ENCODE peak calls at places on chromosome 11, in four cellular contexts. One of them, this sample, is unnamed.

GRCh38 chr11:71504526-71504925 is 22.5 kb upstream of the KRTAP5-7 start:
- DNase-seq in lower lobe of right lung: no peak
- DNase-seq in right lobe of liver: peak; percentile 30
- DNase-seq in central memory CD4-positive, alpha-beta T cell: no peak
- DNase-seq in this sample: no peak

GRCh38 chr11:84420261-84420660 is 1134.1 kb upstream of the CCDC90B start:
- DNase-seq in lower lobe of right lung: no peak
- DNase-seq in right lobe of liver: no peak
- DNase-seq in central memory CD4-positive, alpha-beta T cell: no peak
- DNase-seq in this sample: no peak

GRCh38 chr11:45543808-45544422 is 121.5 kb downstream of the CHST1 start:
- DNase-seq in lower lobe of right lung: no peak
- DNase-seq in right lobe of liver: no peak
- DNase-seq in central memory CD4-positive, alpha-beta T cell: no peak
- DNase-seq in this sample: peak; percentile 47

GRCh38 chr11:46099973-46100335 is 21.3 kb downstream of the PHF21A start:
- DNase-seq in lower lobe of right lung: no peak
- DNase-seq in right lobe of liver: no peak
- DNase-seq in central memory CD4-positive, alpha-beta T cell: no peak
- DNase-seq in this sample: no peak

GRCh38 chr11:120712862-120713770 is 201.6 kb downstream of the GRIK4 start:
- DNase-seq in lower lobe of right lung: no peak
- DNase-seq in right lobe of liver: no peak
- DNase-seq in central memory CD4-positive, alpha-beta T cell: no peak
- DNase-seq in this sample: no peak

GRCh38 chr11:88484873-88485621 is 147.5 kb upstream of the CTSC start:
- DNase-seq in lower lobe of right lung: peak; percentile 45
- DNase-seq in right lobe of liver: no peak
- DNase-seq in central memory CD4-positive, alpha-beta T cell: peak; percentile 2
- DNase-seq in this sample: peak; percentile 81

GRCh38 chr11:122209619-122210377 is 93.8 kb upstream of the BLID start:
- DNase-seq in lower lobe of right lung: no peak
- DNase-seq in right lobe of liver: no peak
- DNase-seq in central memory CD4-positive, alpha-beta T cell: no peak
- DNase-seq in this sample: no peak

GRCh38 chr11:71334191-71334590 is 81.8 kb upstream of the SHANK2 start:
- DNase-seq in lower lobe of right lung: no peak
- DNase-seq in right lobe of liver: no peak
- DNase-seq in central memory CD4-positive, alpha-beta T cell: no peak
- DNase-seq in this sample: no peak

GRCh38 chr11:108223449-108224149 is 732 bp downstream of the ATM start:
- DNase-seq in lower lobe of right lung: no peak
- DNase-seq in right lobe of liver: no peak
- DNase-seq in central memory CD4-positive, alpha-beta T cell: peak; percentile 61
- DNase-seq in this sample: peak; percentile 81

GRCh38 chr11:121595717-121596156 is 143.0 kb upstream of the SORL1-AS1 start:
- DNase-seq in lower lobe of right lung: peak; percentile 67
- DNase-seq in right lobe of liver: no peak
- DNase-seq in central memory CD4-positive, alpha-beta T cell: no peak
- DNase-seq in this sample: no peak

GRCh38 chr11:84634309-84634708 is 992.8 kb downstream of the DLG2 start:
- DNase-seq in lower lobe of right lung: no peak
- DNase-seq in right lobe of liver: no peak
- DNase-seq in central memory CD4-positive, alpha-beta T cell: no peak
- DNase-seq in this sample: no peak

GRCh38 chr11:77187776-77188175 is 59.7 kb downstream of the MYO7A start:
- DNase-seq in lower lobe of right lung: peak; percentile 14
- DNase-seq in right lobe of liver: peak; percentile 38
- DNase-seq in central memory CD4-positive, alpha-beta T cell: no peak
- DNase-seq in this sample: no peak

GRCh38 chr11:8828055-8828454 is 82.9 kb upstream of the AKIP1 start:
- DNase-seq in lower lobe of right lung: no peak
- DNase-seq in right lobe of liver: no peak
- DNase-seq in central memory CD4-positive, alpha-beta T cell: no peak
- DNase-seq in this sample: no peak

GRCh38 chr11:21561589-21561988 is 631.3 kb upstream of the ANO5 start:
- DNase-seq in lower lobe of right lung: no peak
- DNase-seq in right lobe of liver: no peak
- DNase-seq in central memory CD4-positive, alpha-beta T cell: no peak
- DNase-seq in this sample: no peak

GRCh38 chr11:118749429-118749828 is 41.5 kb downstream of the DDX6 start:
- DNase-seq in lower lobe of right lung: no peak
- DNase-seq in right lobe of liver: no peak
- DNase-seq in central memory CD4-positive, alpha-beta T cell: no peak
- DNase-seq in this sample: no peak

GRCh38 chr11:16418698-16419097 is 62.4 kb upstream of the SOX6 start:
- DNase-seq in lower lobe of right lung: no peak
- DNase-seq in right lobe of liver: no peak
- DNase-seq in central memory CD4-positive, alpha-beta T cell: no peak
- DNase-seq in this sample: no peak

GRCh38 chr11:76885390-76886097 is 24.8 kb downstream of the ACER3 start:
- DNase-seq in lower lobe of right lung: no peak
- DNase-seq in right lobe of liver: no peak
- DNase-seq in central memory CD4-positive, alpha-beta T cell: no peak
- DNase-seq in this sample: no peak

GRCh38 chr11:27839226-27839913 is 139.1 kb upstream of the BDNF start:
- DNase-seq in lower lobe of right lung: no peak
- DNase-seq in right lobe of liver: no peak
- DNase-seq in central memory CD4-positive, alpha-beta T cell: no peak
- DNase-seq in this sample: no peak

GRCh38 chr11:65781152-65781961 is 581 bp upstream of the AP5B1 start:
- DNase-seq in lower lobe of right lung: peak; percentile 70
- DNase-seq in right lobe of liver: peak; percentile 64
- DNase-seq in central memory CD4-positive, alpha-beta T cell: no peak
- DNase-seq in this sample: peak; percentile 78

GRCh38 chr11:102293873-102294601 is 23.2 kb upstream of the BIRC3 start:
- DNase-seq in lower lobe of right lung: no peak
- DNase-seq in right lobe of liver: no peak
- DNase-seq in central memory CD4-positive, alpha-beta T cell: peak; percentile 66
- DNase-seq in this sample: no peak

GRCh38 chr11:74636633-74637184 is 44.3 kb downstream of the POLD3 start:
- DNase-seq in lower lobe of right lung: no peak
- DNase-seq in right lobe of liver: no peak
- DNase-seq in central memory CD4-positive, alpha-beta T cell: no peak
- DNase-seq in this sample: peak; percentile 18

GRCh38 chr11:7020183-7020917 is at the start of the genes NLRP14 and ZNF214:
- DNase-seq in lower lobe of right lung: peak; percentile 94
- DNase-seq in right lobe of liver: peak; percentile 94
- DNase-seq in central memory CD4-positive, alpha-beta T cell: no peak
- DNase-seq in this sample: peak; percentile 69

GRCh38 chr11:86515297-86516094 is 140.8 kb downstream of the CCDC81 start:
- DNase-seq in lower lobe of right lung: no peak
- DNase-seq in right lobe of liver: no peak
- DNase-seq in central memory CD4-positive, alpha-beta T cell: no peak
- DNase-seq in this sample: no peak

GRCh38 chr11:77412814-77413213 is 61.1 kb downstream of the PAK1 start:
- DNase-seq in lower lobe of right lung: no peak
- DNase-seq in right lobe of liver: no peak
- DNase-seq in central memory CD4-positive, alpha-beta T cell: no peak
- DNase-seq in this sample: no peak

GRCh38 chr11:72863091-72863490 is 48.9 kb downstream of the ATG16L2 start:
- DNase-seq in lower lobe of right lung: no peak
- DNase-seq in right lobe of liver: no peak
- DNase-seq in central memory CD4-positive, alpha-beta T cell: no peak
- DNase-seq in this sample: no peak